ENCODE peak calls at places on chromosome 12, in ten cellular contexts. H is fibroblast of lung, G is GM12878, W is MM.1S, Z is GM23248, F is mesendoderm, I is mammary epithelial cell, N is PC-3, M is HCT116, A is neuronal stem cell. B is an unnamed sample.

GRCh38 chr12:41903014-41903702 is 241.5 kb downstream of the GXYLT1 start:
- DNase-seq in H (no peak), G (no peak), W (no peak), Z (no peak), F (no peak), I (no peak), N (no peak), M (no peak), A (no peak), B (no peak)

GRCh38 chr12:20044836-20045235 is 323.5 kb upstream of the PDE3A start:
- DNase-seq in H (peak), G (no peak), W (no peak), Z (peak), F (no peak), I (no peak), N (peak), M (no peak), A (no peak), B (no peak)

GRCh38 chr12:125271850-125272249 is 206.6 kb downstream of the AACS start:
- DNase-seq in H (no peak), G (no peak), W (no peak), Z (no peak), F (peak), I (no peak), N (no peak), M (no peak), A (no peak), B (no peak)

GRCh38 chr12:113070117-113070906 is 13.8 kb downstream of the DTX1 start:
- DNase-seq in H (no peak), G (no peak), W (no peak), Z (no peak), F (no peak), I (no peak), N (no peak), M (no peak), A (no peak), B (no peak)

GRCh38 chr12:56315256-56315625 is 547 bp downstream of the CNPY2 start:
- DNase-seq in H (no peak), G (no peak), W (peak), Z (no peak), F (peak), I (no peak), N (no peak), M (no peak), A (no peak), B (peak)

GRCh38 chr12:51525518-51525917 is 65.5 kb upstream of the SCN8A start:
- DNase-seq in H (no peak), G (no peak), W (no peak), Z (no peak), F (no peak), I (no peak), N (no peak), M (no peak), A (no peak), B (no peak)

GRCh38 chr12:1932264-1932777 is 13.9 kb upstream of the CACNA2D4 start:
- DNase-seq in H (peak), G (no peak), W (no peak), Z (peak), F (no peak), I (no peak), N (no peak), M (no peak), A (no peak), B (no peak)

GRCh38 chr12:67590122-67590795 is 58.3 kb upstream of the DYRK2 start:
- DNase-seq in H (no peak), G (no peak), W (no peak), Z (no peak), F (no peak), I (peak), N (no peak), M (no peak), A (no peak), B (no peak)

GRCh38 chr12:90896164-90896563 is 58.8 kb downstream of the CCER1 start:
- DNase-seq in H (peak), G (no peak), W (no peak), Z (peak), F (peak), I (peak), N (peak), M (peak), A (no peak), B (no peak)

GRCh38 chr12:79997115-79997805 is 62.4 kb upstream of the PPP1R12A start:
- DNase-seq in H (peak), G (peak), W (peak), Z (peak), F (no peak), I (no peak), N (no peak), M (no peak), A (no peak), B (peak)

GRCh38 chr12:63808631-63809030 is 28.9 kb downstream of the RXYLT1 start:
- DNase-seq in H (peak), G (no peak), W (no peak), Z (no peak), F (no peak), I (no peak), N (no peak), M (no peak), A (no peak), B (no peak)

GRCh38 chr12:108039794-108040193 is 89.3 kb upstream of the WSCD2 start:
- DNase-seq in H (no peak), G (no peak), W (no peak), Z (no peak), F (no peak), I (no peak), N (no peak), M (no peak), A (no peak), B (no peak)

GRCh38 chr12:113512568-113512967 is 40.9 kb upstream of the LHX5 start:
- DNase-seq in H (no peak), G (no peak), W (no peak), Z (no peak), F (no peak), I (no peak), N (no peak), M (no peak), A (no peak), B (peak)

GRCh38 chr12:93173178-93173957 is 204.4 kb upstream of the NUDT4 start:
- DNase-seq in H (peak), G (no peak), W (no peak), Z (peak), F (no peak), I (no peak), N (no peak), M (no peak), A (no peak), B (no peak)

GRCh38 chr12:28424965-28425364 is 234.7 kb downstream of the CCDC91 start:
- DNase-seq in H (peak), G (no peak), W (no peak), Z (no peak), F (no peak), I (no peak), N (no peak), M (no peak), A (no peak), B (no peak)

GRCh38 chr12:11677752-11678151 is 28.3 kb downstream of the ETV6 start:
- DNase-seq in H (no peak), G (no peak), W (no peak), Z (no peak), F (no peak), I (no peak), N (no peak), M (no peak), A (no peak), B (no peak)

DNA sequence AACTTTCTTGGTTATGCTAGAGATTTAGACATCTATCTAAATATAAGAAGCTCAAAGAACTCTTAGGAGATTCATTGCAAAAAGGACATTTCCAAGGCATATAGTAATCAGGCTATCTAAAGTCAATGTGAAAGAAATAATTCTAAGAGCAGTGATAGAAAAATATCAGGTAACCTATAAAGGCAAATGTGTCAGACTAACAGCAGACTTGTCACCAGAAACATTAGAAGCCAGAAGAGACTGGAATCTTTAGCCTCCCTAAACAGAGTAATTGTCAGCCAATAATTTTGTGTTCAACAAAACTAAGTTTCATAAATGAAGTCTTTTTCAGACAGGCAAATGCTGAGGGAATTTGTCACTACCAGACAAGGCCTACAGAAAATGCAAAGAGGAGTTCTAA is 122.0 kb upstream of the SCAF11 start:
- DNase-seq in H (no peak), G (no peak), W (no peak), Z (no peak), F (no peak), I (no peak), N (no peak), M (no peak), A (no peak), B (no peak)
- H3K4me2 ChIP-seq in H (no peak), G (no peak), W (no peak), Z (no peak), F (no peak), I (no peak), N (no peak), M (no peak), A (no peak), B (no peak)

GRCh38 chr12:57781801-57782200 is 786 bp upstream of the TSFM start:
- DNase-seq in H (no peak), G (no peak), W (no peak), Z (no peak), F (no peak), I (no peak), N (no peak), M (no peak), A (no peak), B (no peak)
- H3K4me3 ChIP-seq in H (no peak), G (no peak), W (peak), Z (no peak), F (no peak), I (no peak), N (no peak), M (no peak), A (no peak), B (no peak)

GRCh38 chr12:132602578-132603239 is 7.7 kb downstream of the LRCOL1 start:
- DNase-seq in H (no peak), G (no peak), W (no peak), Z (no peak), F (no peak), I (no peak), N (no peak), M (no peak), A (no peak), B (no peak)

GRCh38 chr12:132605055-132605441 is 5.3 kb downstream of the LRCOL1 start:
- DNase-seq in H (no peak), G (no peak), W (no peak), Z (no peak), F (no peak), I (no peak), N (no peak), M (no peak), A (no peak), B (no peak)

GRCh38 chr12:132605892-132606291 is 4.5 kb downstream of the LRCOL1 start:
- DNase-seq in H (no peak), G (no peak), W (no peak), Z (no peak), F (no peak), I (no peak), N (no peak), M (no peak), A (no peak), B (no peak)

GRCh38 chr12:132603240-132604107 is 6.9 kb downstream of the LRCOL1 start:
- DNase-seq in H (no peak), G (no peak), W (no peak), Z (no peak), F (no peak), I (no peak), N (no peak), M (no peak), A (no peak), B (no peak)

GRCh38 chr12:132604108-132605054 is 6.0 kb downstream of the LRCOL1 start:
- DNase-seq in H (no peak), G (no peak), W (no peak), Z (no peak), F (no peak), I (no peak), N (no peak), M (no peak), A (no peak), B (no peak)
- H3K9ac ChIP-seq in H (no peak), G (no peak), W (no peak), Z (no peak), F (no peak), I (no peak), N (no peak), M (no peak), A (peak), B (no peak)

GRCh38 chr12:130591736-130592135 is 124.4 kb downstream of the RIMBP2 start:
- DNase-seq in H (no peak), G (no peak), W (no peak), Z (no peak), F (no peak), I (no peak), N (no peak), M (no peak), A (no peak), B (no peak)

GRCh38 chr12:130588696-130589095 is 127.4 kb downstream of the RIMBP2 start:
- DNase-seq in H (no peak), G (no peak), W (no peak), Z (no peak), F (no peak), I (no peak), N (no peak), M (no peak), A (no peak), B (no peak)

GRCh38 chr12:130590685-130591084 is 125.4 kb downstream of the RIMBP2 start:
- DNase-seq in H (no peak), G (no peak), W (no peak), Z (no peak), F (no peak), I (no peak), N (no peak), M (no peak), A (no peak), B (no peak)

GRCh38 chr12:130587966-130588365 is 128.1 kb downstream of the RIMBP2 start:
- DNase-seq in H (no peak), G (no peak), W (no peak), Z (no peak), F (no peak), I (no peak), N (no peak), M (no peak), A (no peak), B (no peak)

DNA sequence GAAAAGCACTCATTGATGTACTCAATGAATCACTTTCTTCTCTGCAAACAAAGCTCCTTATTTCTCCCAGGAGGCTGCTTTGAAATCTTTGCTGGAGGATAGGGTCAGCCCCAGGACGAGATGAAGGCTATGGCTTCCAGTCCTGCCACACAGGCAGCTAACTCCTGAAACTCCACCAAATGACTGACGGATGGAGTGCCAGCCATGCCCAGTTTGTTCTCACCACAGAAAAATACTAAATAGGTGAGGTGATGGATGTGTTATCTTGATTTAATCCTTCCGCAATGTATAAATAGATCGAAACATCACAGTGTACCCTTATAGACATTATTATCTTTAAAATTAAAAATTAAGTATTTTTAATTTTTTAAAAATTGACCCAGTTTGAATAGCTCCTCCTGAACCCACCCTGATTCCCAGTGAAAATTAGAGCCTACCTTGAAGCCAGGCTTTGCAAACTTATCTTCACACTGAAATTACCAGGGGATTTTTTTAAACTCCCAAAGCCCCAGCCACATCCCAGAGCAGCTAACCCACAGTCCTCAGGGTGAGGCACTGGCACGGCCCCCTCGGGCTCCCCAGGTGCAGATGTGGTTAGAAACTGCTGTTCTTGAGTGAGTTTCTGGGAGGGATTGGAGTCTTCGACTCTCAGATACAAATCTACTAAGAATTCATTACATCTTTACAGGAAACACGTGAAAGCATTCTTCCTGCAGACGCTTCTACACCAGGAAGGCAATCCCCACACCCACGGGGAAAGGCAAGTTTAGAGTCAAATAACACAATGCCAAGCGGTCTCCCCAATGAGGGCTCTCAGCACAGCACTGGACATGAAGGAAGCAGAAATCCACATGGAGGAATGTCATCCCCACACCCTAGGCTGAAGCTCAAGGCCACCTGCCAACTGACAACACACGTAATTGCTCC is 126.4 kb downstream of the RIMBP2 start:
- DNase-seq in H (no peak), G (no peak), W (peak), Z (no peak), F (no peak), I (no peak), N (no peak), M (no peak), A (no peak), B (no peak)
- H3K4me2 ChIP-seq in H (no peak), G (no peak), W (no peak), Z (no peak), F (no peak), I (no peak), N (no peak), M (no peak), A (no peak), B (no peak)